ENCODE peak calls at places on chromosomes 3 and 15, in seven cellular contexts. C, V, G, M, H, X and P are unnamed samples.

GRCh38 chr3:14256561-14257342 is 78.1 kb downstream of the LSM3 start:
- DNase-seq in G (no peak), C (peak), X (no peak), V (no peak), M (peak), H (peak), P (no peak)

GRCh38 chr15:86515625-86516024 is 436.0 kb downstream of the AGBL1 start:
- DNase-seq in M (no peak), X (no peak), H (no peak), C (no peak), V (no peak), G (no peak), P (no peak)

GRCh38 chr15:55703873-55704285 is 39.1 kb downstream of the PRTG start:
- DNase-seq in H (no peak), V (no peak), G (no peak), C (no peak), M (no peak), X (no peak), P (no peak)

GRCh38 chr15:96462768-96463167 is 132.3 kb downstream of the NR2F2 start:
- DNase-seq in M (no peak), X (peak), V (no peak), H (no peak), C (no peak), G (no peak), P (no peak)

GRCh38 chr3:69051796-69052566 is at the start of gene TMF1:
- DNase-seq in H (peak), C (peak), G (peak), V (peak), M (peak), X (peak), P (peak)

GRCh38 chr15:66865622-66866611 is 163.9 kb downstream of the SMAD6 start:
- DNase-seq in G (no peak), C (peak), M (no peak), V (no peak), X (no peak), H (no peak), P (peak)

GRCh38 chr3:97823503-97824004 is 1.7 kb downstream of the CRYBG3 start:
- DNase-seq in G (no peak), V (no peak), C (no peak), M (no peak), H (no peak), X (peak), P (no peak)

GRCh38 chr3:40621252-40621651 is 96.5 kb downstream of the ZNF621 start:
- DNase-seq in H (no peak), M (no peak), C (no peak), V (no peak), G (no peak), X (no peak), P (no peak)

GRCh38 chr3:186381424-186382216 is 19.6 kb upstream of the DGKG start:
- DNase-seq in M (no peak), H (peak), V (no peak), C (no peak), G (no peak), X (no peak), P (peak)

GRCh38 chr15:38474155-38474757 is 20.3 kb downstream of the FAM98B start:
- DNase-seq in M (peak), C (peak), X (peak), G (peak), H (peak), V (peak), P (peak)

GRCh38 chr15:96358006-96358794 is 27.7 kb downstream of the NR2F2 start:
- DNase-seq in C (peak), G (peak), X (no peak), M (peak), H (no peak), V (no peak), P (no peak)

GRCh38 chr3:161221881-161222600 is 930 bp downstream of the NMD3 start:
- DNase-seq in H (peak), C (no peak), G (peak), X (peak), M (no peak), V (no peak), P (peak)

DNA sequence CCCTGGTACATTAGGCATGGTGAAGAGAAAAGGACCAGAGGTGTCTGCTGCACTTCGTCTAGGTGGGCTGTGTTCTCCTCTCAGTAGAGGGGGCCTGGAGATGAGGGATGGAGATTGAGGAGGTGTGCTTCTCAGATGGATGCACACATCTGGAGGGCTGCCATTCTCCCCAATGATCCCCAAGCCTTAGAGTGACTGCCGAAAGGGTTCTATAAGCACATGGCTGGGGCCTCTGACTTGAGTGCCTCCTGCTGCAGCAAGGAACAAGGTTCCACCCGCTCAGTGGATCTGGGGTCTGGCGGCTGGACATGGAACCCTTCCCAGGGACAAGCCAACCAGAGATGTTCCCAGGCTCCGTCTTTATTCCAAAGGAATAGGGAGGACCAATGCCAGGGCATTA is 66.8 kb downstream of the CPN2 start:
- DNase-seq in V (no peak), M (no peak), X (no peak), H (no peak), C (no peak), G (no peak), P (no peak)
- TF ChIP-seq EZH2phosphoT487 in V (no peak), M (no peak), X (no peak), H (no peak), C (no peak), G (no peak), P (no peak)

DNA sequence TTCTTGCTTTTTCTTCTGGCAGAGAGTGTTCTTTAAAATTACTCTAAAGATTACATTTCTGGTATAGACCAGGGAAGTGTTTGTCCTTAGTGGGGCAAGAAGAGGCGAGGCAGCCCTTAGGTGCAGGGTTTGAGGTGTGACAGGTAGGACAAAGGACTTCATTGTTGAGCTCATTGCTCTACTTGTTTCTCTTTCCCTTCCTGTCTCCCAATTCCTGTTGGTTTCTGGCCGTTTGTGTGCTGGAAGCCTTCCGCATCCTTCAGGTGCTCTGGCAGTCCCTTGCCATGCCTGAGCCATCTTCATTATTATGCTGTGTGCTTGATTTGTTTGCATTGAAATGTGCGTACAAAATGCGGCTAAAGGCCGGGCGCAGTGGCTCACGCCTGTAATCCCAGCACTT is 85.1 kb downstream of the CCK start:
- DNase-seq in G (no peak), V (no peak), X (no peak), H (no peak), C (no peak), M (no peak), P (no peak)
- H2AFZ ChIP-seq in G (no peak), V (no peak), X (no peak), H (no peak), C (no peak), M (no peak), P (no peak)

GRCh38 chr3:21174461-21174860 is 576.5 kb downstream of the ZNF385D start:
- DNase-seq in V (no peak), H (no peak), M (no peak), C (no peak), X (peak), G (no peak), P (no peak)
- TF ChIP-seq EZH2phosphoT487 in V (no peak), H (no peak), M (no peak), C (no peak), X (no peak), G (no peak), P (no peak)

GRCh38 chr15:59295742-59296090 is 77.0 kb downstream of the MYO1E start:
- DNase-seq in V (no peak), H (no peak), C (no peak), X (no peak), G (no peak), M (no peak), P (no peak)
- H2AFZ ChIP-seq in V (no peak), H (no peak), C (no peak), X (no peak), G (no peak), M (no peak), P (no peak)

DNA sequence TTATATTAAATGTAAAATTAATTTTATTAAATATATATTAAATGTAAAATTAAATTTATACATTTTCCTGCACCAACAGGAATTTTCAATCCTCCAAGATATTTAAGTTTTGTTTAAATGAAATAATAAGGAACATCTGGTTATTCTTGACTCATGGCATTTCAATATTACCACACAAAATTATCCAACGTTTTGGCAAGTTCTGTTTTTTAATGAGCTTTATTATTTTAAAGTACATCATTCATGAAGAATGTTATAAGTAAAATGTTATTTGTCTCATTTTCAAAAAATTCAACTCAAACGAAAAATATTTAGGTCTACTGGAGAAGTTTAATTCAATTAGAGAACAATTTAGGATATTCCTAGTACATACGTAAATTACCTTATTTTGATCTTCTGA is 811.4 kb downstream of the NAALADL2 start:
- DNase-seq in G (no peak), M (no peak), H (no peak), X (peak), V (no peak), C (no peak), P (no peak)
- TF ChIP-seq EZH2phosphoT487 in G (no peak), M (no peak), H (no peak), X (no peak), V (no peak), C (no peak), P (no peak)

GRCh38 chr3:86029590-86029989 is 961.4 kb downstream of the VGLL3 start:
- DNase-seq in M (no peak), H (no peak), G (no peak), V (no peak), C (peak), X (no peak), P (no peak)
- H2AFZ ChIP-seq in M (no peak), H (no peak), G (no peak), V (no peak), C (no peak), X (no peak), P (no peak)

GRCh38 chr3:5160926-5161858 is 26.3 kb upstream of the EDEM1 start:
- DNase-seq in X (peak), M (no peak), G (peak), C (peak), H (no peak), V (peak), P (no peak)
- TF ChIP-seq EZH2phosphoT487 in X (no peak), M (no peak), G (no peak), C (no peak), H (no peak), V (no peak), P (no peak)

DNA sequence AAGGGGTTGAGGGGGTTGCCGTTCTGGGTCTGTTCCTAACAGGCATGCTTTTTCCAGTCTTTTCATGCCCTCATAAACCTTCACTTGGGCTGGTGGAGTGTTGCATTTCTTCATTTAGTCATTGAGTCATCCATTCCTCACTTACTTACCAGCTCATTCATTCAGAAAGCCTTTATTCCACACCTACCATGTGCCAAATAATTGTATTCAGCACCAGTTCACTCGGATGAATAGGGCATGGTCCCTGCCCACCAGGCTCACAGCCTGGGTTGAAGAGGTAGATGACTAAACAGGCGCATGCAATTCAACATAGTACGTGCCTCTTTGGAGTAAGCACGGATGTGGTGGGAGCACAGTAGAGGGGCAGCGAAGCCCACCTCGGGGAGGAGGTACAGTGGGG is 35.1 kb upstream of the THSD4 start:
- DNase-seq in H (no peak), M (no peak), G (no peak), X (peak), V (no peak), C (no peak), P (no peak)
- H2AFZ ChIP-seq in H (no peak), M (no peak), G (no peak), X (no peak), V (no peak), C (no peak), P (no peak)